ENCODE peak calls at places on chromosomes 2 and 18, in nine cellular contexts. M is upper lobe of right lung, X is hepatocyte, E is GM23338, A is adrenal gland, O is spleen, Y is kidney, L is GM13976, T is AG09309. B is an unnamed sample.

GRCh38 chr2:166230024-166230723 is 102.4 kb upstream of the SCN1A start:
- DNase-seq in M (no peak), X (peak; percentile 39), E (no peak), A (no peak), O (no peak), Y (no peak), L (no peak), T (no peak), B (peak; percentile 64)

GRCh38 chr2:232328516-232329460 is 49.8 kb upstream of the ALPP start:
- DNase-seq in M (peak; percentile 49), X (no peak), E (no peak), A (no peak), O (peak; percentile 73), Y (peak; percentile 57), L (no peak), T (no peak), B (no peak)

GRCh38 chr2:68643011-68643873 is at the start of gene PROKR1:
- DNase-seq in M (peak; percentile 77), X (peak; percentile 65), E (peak; percentile 83), A (peak; percentile 49), O (peak; percentile 80), Y (peak; percentile 79), L (peak; percentile 44), T (no peak), B (peak; percentile 28)

GRCh38 chr2:239357954-239358754 is 42.7 kb downstream of the HDAC4 start:
- DNase-seq in M (no peak), X (no peak), E (no peak), A (no peak), O (no peak), Y (no peak), L (no peak), T (no peak), B (no peak)

GRCh38 chr2:191555092-191555742 is 122.7 kb upstream of the NABP1 start:
- DNase-seq in M (peak; percentile 77), X (peak; percentile 88), E (peak; percentile 92), A (peak; percentile 81), O (peak; percentile 87), Y (peak; percentile 77), L (peak; percentile 72), T (peak; percentile 38), B (peak; percentile 83)

GRCh38 chr18:59718108-59719057 is 21.2 kb upstream of the CCBE1 start:
- DNase-seq in M (no peak), X (no peak), E (no peak), A (no peak), O (no peak), Y (no peak), L (no peak), T (peak; percentile 95), B (peak; percentile 74)

GRCh38 chr2:221999702-222000101 is 299.1 kb downstream of the PAX3 start:
- DNase-seq in M (no peak), X (no peak), E (no peak), A (no peak), O (no peak), Y (no peak), L (no peak), T (no peak), B (peak; percentile 39)

GRCh38 chr2:65934992-65935629 is 499.8 kb upstream of the MEIS1 start:
- DNase-seq in M (no peak), X (no peak), E (no peak), A (no peak), O (no peak), Y (no peak), L (no peak), T (no peak), B (no peak)

DNA sequence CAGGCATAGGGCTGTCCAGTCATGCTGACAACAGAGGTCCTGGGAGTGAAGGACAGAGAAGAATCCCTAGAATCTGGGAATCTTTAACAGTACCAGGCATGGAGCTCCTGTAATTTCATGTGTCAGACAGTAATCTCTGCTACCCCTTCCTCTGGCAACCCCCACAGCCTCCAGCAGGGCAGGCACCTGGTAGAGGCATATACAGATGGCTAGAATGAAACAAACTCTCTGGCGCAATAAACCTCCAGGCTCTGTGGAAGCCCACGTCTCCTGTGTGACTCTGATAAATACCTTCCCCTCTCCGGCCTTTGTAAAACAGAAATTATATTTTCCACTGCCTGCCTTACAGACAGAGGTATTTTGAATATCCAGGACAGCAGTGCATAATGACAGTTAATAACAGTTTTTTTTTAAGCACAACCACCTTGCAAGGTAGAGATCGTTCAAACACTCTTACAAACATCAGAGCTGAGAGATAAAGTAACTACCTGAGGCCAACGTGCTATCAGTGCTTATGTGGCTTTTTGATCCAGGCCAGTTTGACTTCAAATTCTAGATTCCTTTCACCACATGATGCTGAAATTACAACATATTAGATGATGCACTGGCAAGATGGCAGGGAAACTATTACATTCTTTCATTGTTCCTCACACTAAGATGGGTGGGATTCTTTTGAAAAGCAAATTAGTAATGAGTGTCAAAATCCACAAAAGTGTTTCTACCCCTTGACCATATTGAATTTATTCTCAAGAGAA is 47.7 kb upstream of the TMEM247 start:
- DNase-seq in M (no peak), X (no peak), E (no peak), A (no peak), O (no peak), Y (no peak), L (no peak), T (peak; percentile 33), B (peak; percentile 58)
- TF ChIP-seq CTCF in M (no peak), X (no peak), E (no peak), A (no peak), O (no peak), Y (no peak), L (no peak), T (no peak), B (no peak)

GRCh38 chr2:237440819-237441281 is 26.9 kb upstream of the COL6A3 start:
- DNase-seq in M (no peak), X (no peak), E (no peak), A (no peak), O (no peak), Y (no peak), L (no peak), T (no peak), B (no peak)

GRCh38 chr2:237441605-237442004 is 27.6 kb upstream of the COL6A3 start:
- DNase-seq in M (no peak), X (peak; percentile 21), E (no peak), A (no peak), O (no peak), Y (no peak), L (no peak), T (peak; percentile 50), B (peak; percentile 21)

GRCh38 chr2:237435844-237436590 is 22.1 kb upstream of the COL6A3 start:
- DNase-seq in M (no peak), X (no peak), E (no peak), A (no peak), O (no peak), Y (no peak), L (no peak), T (peak; percentile 75), B (no peak)

GRCh38 chr2:237437566-237437965 is 23.6 kb upstream of the COL6A3 start:
- DNase-seq in M (no peak), X (no peak), E (no peak), A (no peak), O (no peak), Y (no peak), L (no peak), T (no peak), B (no peak)

DNA sequence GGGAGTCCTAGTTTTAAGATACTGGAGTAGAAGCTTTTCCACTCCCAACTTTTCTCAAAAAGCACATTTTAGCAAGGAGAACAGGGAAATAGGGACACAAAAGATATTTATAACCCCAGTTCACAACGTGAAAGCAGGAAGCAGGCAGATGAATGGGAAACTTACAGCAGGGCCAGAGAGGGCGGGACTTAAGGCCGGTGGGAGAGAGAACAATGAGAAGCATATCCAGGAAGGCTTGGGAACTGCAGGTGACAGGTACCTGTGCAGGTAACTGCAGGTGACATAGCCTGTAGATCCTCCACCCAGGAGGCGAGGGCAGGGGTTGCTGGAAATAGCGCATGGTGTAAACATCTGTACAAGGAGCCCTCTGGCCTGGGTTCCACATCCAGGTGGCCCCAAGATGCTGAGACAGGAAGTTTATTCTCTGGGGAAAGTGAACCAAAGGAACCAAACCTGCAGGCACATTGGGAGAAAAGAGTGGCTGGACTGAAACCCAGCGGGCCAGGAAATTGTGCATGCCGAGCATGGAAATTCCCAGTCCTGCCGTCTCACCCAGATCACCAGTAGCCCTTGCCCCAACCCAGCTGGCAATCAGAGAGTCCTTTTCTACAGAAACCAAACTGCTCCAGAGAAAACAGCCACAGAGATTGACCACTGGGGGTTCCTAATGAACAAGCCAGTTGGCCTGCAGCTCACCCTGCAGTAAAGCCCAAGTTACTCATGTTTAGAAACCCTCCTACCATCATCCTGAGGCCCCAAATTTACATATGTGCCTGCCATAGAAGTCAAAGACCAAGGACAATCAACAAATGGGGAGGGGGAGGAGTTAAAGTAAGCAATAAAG is 24.3 kb upstream of the COL6A3 start:
- DNase-seq in M (no peak), X (peak; percentile 74), E (peak; percentile 83), A (no peak), O (no peak), Y (no peak), L (no peak), T (no peak), B (peak; percentile 55)
- TF ChIP-seq CTCF in M (no peak), X (no peak), E (no peak), A (no peak), O (no peak), Y (no peak), L (no peak), T (no peak), B (no peak)

GRCh38 chr18:70523035-70523797 is 234.4 kb downstream of the SOCS6 start:
- DNase-seq in M (no peak), X (no peak), E (no peak), A (no peak), O (no peak), Y (no peak), L (no peak), T (no peak), B (no peak)

GRCh38 chr18:70523798-70524182 is 234.9 kb downstream of the SOCS6 start:
- DNase-seq in M (no peak), X (no peak), E (no peak), A (no peak), O (no peak), Y (no peak), L (no peak), T (no peak), B (no peak)

GRCh38 chr18:70520867-70521266 is 232.0 kb downstream of the SOCS6 start:
- DNase-seq in M (no peak), X (no peak), E (no peak), A (no peak), O (no peak), Y (no peak), L (no peak), T (no peak), B (no peak)

GRCh38 chr18:70522183-70522582 is 233.3 kb downstream of the SOCS6 start:
- DNase-seq in M (no peak), X (no peak), E (no peak), A (no peak), O (no peak), Y (no peak), L (no peak), T (no peak), B (no peak)
- TF ChIP-seq CTCF in M (no peak), X (no peak), E (no peak), A (no peak), O (no peak), Y (no peak), L (no peak), T (no peak), B (no peak)

DNA sequence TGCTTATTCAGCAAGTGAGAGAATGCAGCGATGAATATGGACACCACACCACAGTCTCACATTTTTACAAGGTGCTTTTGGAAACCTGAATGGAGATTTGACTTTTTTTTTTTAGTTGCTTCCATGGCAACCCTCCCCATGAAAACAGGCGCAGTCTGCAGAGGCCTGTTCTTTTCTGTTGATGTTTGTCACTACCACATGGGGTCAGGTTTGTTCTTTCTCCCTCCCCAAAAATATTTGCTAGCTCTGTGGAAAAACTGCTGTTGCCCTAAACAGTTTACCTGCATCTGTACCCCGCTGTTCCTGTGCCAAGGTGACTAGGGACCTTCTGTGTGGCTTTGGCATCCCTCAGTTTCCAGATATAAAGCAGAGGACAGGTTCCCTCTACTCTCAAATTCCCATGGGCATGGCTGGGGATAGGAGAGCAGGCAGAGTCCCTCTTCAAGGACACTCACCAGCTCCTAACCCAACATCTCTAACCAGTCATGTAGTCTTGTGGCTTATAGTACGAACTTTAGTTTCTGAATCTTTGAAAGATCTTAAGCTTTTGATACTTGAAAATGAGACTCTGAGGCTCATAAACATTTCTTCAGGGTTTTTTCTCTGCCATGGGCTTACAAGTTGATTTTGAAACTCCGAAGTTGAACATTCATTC is 14.7 kb upstream of the MAPRE2 start:
- DNase-seq in M (no peak), X (no peak), E (peak; percentile 79), A (no peak), O (no peak), Y (no peak), L (no peak), T (no peak), B (no peak)
- TF ChIP-seq CTCF in M (peak; percentile 21), X (peak; percentile 25), E (peak; percentile 74), A (peak; percentile 30), O (peak; percentile 23), Y (no peak), L (peak; percentile 19), T (no peak), B (no peak)